ENCODE peak calls at places on chromosomes 11 and 22, in four cellular contexts. A, S, Q and X are unnamed samples.

GRCh38 chr11:127042445-127042844 is 41.9 kb upstream of the KIRREL3 start:
- DNase-seq in S (no peak), A (no peak), Q (no peak), X (no peak)

GRCh38 chr22:17781319-17782031 is 7.2 kb upstream of the BID start:
- DNase-seq in S (peak; percentile 92), A (peak; percentile 50), Q (peak; percentile 58), X (peak; percentile 69)

GRCh38 chr11:87574193-87574592 is 536.5 kb downstream of the TMEM135 start:
- DNase-seq in Q (no peak), S (no peak), A (no peak), X (no peak)

GRCh38 chr11:76560219-76560618 is 110.3 kb downstream of the LRRC32 start:
- DNase-seq in S (no peak), Q (no peak), A (peak; percentile 21), X (no peak)

GRCh38 chr11:88275636-88276035 is 61.9 kb downstream of the CTSC start:
- DNase-seq in A (no peak), S (no peak), Q (no peak), X (no peak)

GRCh38 chr22:27307545-27308279 is 493.8 kb downstream of the MN1 start:
- DNase-seq in A (no peak), S (peak; percentile 8), Q (peak; percentile 5), X (no peak)

GRCh38 chr11:112756166-112756565 is 205.1 kb upstream of the NCAM1 start:
- DNase-seq in S (no peak), Q (no peak), A (no peak), X (no peak)

GRCh38 chr11:87719311-87720073 is 455.8 kb downstream of the RAB38 start:
- DNase-seq in Q (no peak), A (no peak), S (no peak), X (no peak)

DNA sequence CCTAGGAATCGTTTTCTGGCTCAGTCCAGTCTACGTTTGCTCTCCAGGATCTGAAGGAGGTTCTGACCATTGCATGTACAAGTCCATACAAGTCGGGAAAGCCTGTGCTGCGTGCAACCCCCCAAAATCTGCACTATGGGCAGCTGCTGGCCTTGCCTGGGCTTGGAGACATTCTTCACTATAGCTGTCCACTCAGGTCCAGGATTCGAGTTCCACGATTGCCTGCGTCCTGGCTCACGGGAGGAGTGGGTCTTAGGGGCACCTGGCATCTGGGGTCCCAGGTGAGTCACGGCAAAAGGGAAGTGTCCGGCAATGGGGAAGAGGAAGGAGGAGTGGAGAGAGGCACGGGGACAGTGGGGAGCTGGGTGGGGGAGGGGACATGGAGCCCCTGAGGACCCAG is 563.0 kb downstream of the BRD1 start:
- DNase-seq in A (no peak), S (no peak), Q (no peak), X (no peak)
- H3K4me1 ChIP-seq in A (no peaks in the 10 kb centered on the region), S (no peaks in the 10 kb centered on the region), Q (no peaks in the 10 kb centered on the region), X (no peaks in the 10 kb centered on the region)

GRCh38 chr22:19057999-19058491 is 64.2 kb downstream of the DGCR2 start:
- DNase-seq in S (no peak), A (no peak), Q (no peak), X (no peak)
- H3K36me3 ChIP-seq in S (peaks cover 87% of the 10 kb centered on the region), A (peaks cover 66% of the 10 kb centered on the region), Q (no peaks in the 10 kb centered on the region), X (peaks cover 4% of the 10 kb centered on the region)

GRCh38 chr11:79400717-79401330 is 40.0 kb downstream of the TENM4 start:
- DNase-seq in A (no peak), S (peak; percentile 10), Q (no peak), X (peak; percentile 64)
- TF ChIP-seq CTCF in A (no peak), S (peak; percentile 62), Q (peak; percentile 96), X (peak; percentile 26)

GRCh38 chr11:1567052-1567720 is 4.9 kb downstream of the DUSP8 start:
- DNase-seq in Q (no peak), S (no peak), A (no peak), X (peak; percentile 9)

GRCh38 chr11:1568451-1568911 is 3.6 kb downstream of the DUSP8 start:
- DNase-seq in Q (no peak), S (peak; percentile 35), A (peak; percentile 53), X (peak; percentile 37)

GRCh38 chr11:1569251-1569780 is 2.8 kb downstream of the DUSP8 start:
- DNase-seq in S (no peak), A (no peak), Q (no peak), X (peak; percentile 84)

GRCh38 chr11:1566381-1567051 is 5.6 kb downstream of the DUSP8 start:
- DNase-seq in Q (no peak), S (no peak), A (no peak), X (no peak)

GRCh38 chr11:1567721-1568100 is 4.4 kb downstream of the DUSP8 start:
- DNase-seq in S (no peak), Q (no peak), A (no peak), X (no peak)
- H3K4me1 ChIP-seq in S (no peaks in the 10 kb centered on the region), Q (no peaks in the 10 kb centered on the region), A (peaks cover 37% of the 10 kb centered on the region), X (peaks cover 32% of the 10 kb centered on the region)

GRCh38 chr11:117179048-117179999 is 781 bp downstream of the SIDT2 start:
- DNase-seq in Q (no peak), S (peak; percentile 69), A (peak; percentile 52), X (peak; percentile 77)

GRCh38 chr11:117178210-117179034 is at the start of gene SIDT2:
- DNase-seq in A (peak; percentile 90), Q (peak; percentile 85), S (peak; percentile 93), X (peak; percentile 98)

GRCh38 chr11:117176186-117176585 is 2.4 kb upstream of the SIDT2 start:
- DNase-seq in S (no peak), Q (no peak), A (no peak), X (peak; percentile 4)

GRCh38 chr11:117175781-117176180 is 2.8 kb upstream of the SIDT2 start:
- DNase-seq in S (no peak), A (no peak), Q (no peak), X (no peak)

DNA sequence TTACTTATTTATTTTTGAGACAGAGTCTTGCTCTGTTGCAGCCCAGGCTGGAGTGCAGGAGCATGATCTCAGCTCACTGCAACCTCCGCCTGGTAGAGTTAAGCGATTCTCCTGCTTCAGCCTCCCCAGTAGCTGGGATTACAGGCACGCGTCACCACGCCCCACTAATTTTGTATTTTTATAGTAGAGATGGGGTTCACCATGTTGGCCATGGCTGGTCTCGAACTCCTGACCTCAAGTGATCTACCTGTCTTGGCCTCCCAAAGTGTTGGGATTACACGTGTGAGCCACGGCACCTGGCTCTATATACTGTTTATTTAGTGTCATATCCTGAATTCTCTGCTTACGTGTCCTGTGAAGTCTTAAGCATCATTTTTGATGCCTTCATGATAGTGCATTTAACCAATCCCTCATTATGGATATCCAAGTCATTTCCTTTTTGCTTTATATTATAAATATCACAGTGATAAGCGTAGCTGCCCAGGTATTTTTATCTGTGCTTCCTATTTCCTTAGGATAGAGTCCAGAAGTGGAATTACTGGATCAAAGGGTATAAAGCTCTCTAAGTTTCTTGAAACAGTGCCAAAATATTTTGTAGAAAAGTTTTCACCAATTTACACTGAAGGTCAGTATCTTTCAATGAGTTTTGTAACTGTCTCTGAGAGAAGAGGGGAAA is 871 bp upstream of the SIDT2 start:
- DNase-seq in Q (no peak), A (no peak), S (no peak), X (peak; percentile 22)
- H3K36me3 ChIP-seq in Q (no peaks in the 10 kb centered on the region), A (no peaks in the 10 kb centered on the region), S (peaks cover 12% of the 10 kb centered on the region), X (no peaks in the 10 kb centered on the region)

GRCh38 chr22:32528984-32529982 is 54.7 kb downstream of the FBXO7 start:
- DNase-seq in S (peak; percentile 70), A (peak; percentile 58), Q (peak; percentile 73), X (peak; percentile 82)
- TF ChIP-seq CTCF in S (peak; percentile 89), A (peak; percentile 46), Q (peak; percentile 98), X (peak; percentile 61)

GRCh38 chr22:46607483-46608114 is 12.6 kb upstream of the GRAMD4 start:
- DNase-seq in S (no peak), Q (no peak), A (no peak), X (no peak)

GRCh38 chr22:46606886-46607285 is 13.3 kb upstream of the GRAMD4 start:
- DNase-seq in Q (no peak), S (no peak), A (no peak), X (no peak)

GRCh38 chr22:46602025-46602424 is 18.2 kb upstream of the GRAMD4 start:
- DNase-seq in A (no peak), Q (no peak), S (no peak), X (no peak)

GRCh38 chr22:46605117-46605516 is 15.1 kb upstream of the GRAMD4 start:
- DNase-seq in A (no peak), Q (no peak), S (no peak), X (no peak)

DNA sequence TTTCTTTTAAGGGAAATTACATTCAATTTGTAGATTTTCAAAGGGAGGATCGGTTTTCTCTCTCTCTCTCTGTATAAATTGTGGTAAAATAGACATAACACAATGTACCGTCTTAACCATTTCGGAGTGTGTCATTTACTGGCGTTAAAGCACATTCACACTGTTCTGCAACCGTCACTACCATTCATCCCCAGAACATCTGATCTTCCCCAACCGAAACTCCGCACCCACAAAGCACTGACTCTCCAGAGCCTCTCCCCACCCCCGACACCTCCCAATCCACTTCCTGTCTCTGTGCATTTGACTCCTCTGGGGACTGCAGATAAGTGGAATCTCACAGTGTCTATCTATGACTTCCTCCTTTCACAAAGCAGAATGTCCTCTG is 15.9 kb upstream of the GRAMD4 start:
- DNase-seq in Q (no peak), S (peak; percentile 95), A (peak; percentile 33), X (peak; percentile 56)
- H3K4me1 ChIP-seq in Q (no peaks in the 10 kb centered on the region), S (peaks cover 75% of the 10 kb centered on the region), A (peaks cover 11% of the 10 kb centered on the region), X (peaks cover 11% of the 10 kb centered on the region)

GRCh38 chr11:69085490-69086095 is 36.9 kb downstream of the TPCN2 start:
- DNase-seq in A (no peak), S (no peak), Q (no peak), X (no peak)
- H3K36me3 ChIP-seq in A (no peaks in the 10 kb centered on the region), S (peaks cover 40% of the 10 kb centered on the region), Q (no peaks in the 10 kb centered on the region), X (no peaks in the 10 kb centered on the region)

DNA sequence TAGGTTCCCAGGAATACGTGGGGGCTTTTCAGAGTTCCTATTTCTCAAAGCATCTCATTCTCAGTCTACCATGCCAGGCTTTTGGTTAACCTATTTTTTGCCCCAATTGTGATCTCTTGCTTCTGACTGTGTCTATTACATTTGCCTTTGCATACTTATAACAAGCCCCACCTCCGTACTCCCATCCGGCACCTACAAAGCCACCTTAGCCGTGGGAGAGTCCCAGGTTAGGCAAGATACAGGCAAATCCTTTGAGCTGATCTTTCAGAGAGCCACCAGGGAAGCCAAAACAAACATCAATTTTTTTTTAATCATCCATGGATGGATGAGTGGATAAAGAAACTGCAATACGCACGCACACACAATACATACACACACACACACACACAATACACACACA is 18.6 kb upstream of the PANX3 start:
- DNase-seq in S (no peak), A (no peak), Q (no peak), X (no peak)
- TF ChIP-seq CTCF in S (no peak), A (no peak), Q (no peak), X (no peak)